ENCODE peak calls at places on chromosomes 2 and 18, in nine cellular contexts. One of them, this sample, is unnamed.

GRCh38 chr18:21291106-21291505 is 49.1 kb downstream of the GREB1L start:
- DNase-seq in tibial nerve: no peak
- DNase-seq in breast epithelium: no peak
- DNase-seq in heart left ventricle: no peak
- DNase-seq in endodermal cell: no peak
- DNase-seq in CD4-positive, alpha-beta T cell: no peak
- DNase-seq in A549: no peak
- DNase-seq in lower leg skin: no peak
- DNase-seq in sigmoid colon: no peak
- DNase-seq in this sample: no peak

GRCh38 chr2:227388537-227389011 is 825 bp upstream of the SCYGR1 start:
- DNase-seq in sigmoid colon: no peak
- DNase-seq in A549: peak
- DNase-seq in heart left ventricle: no peak
- DNase-seq in tibial nerve: no peak
- DNase-seq in breast epithelium: no peak
- DNase-seq in endodermal cell: no peak
- DNase-seq in CD4-positive, alpha-beta T cell: no peak
- DNase-seq in lower leg skin: no peak
- DNase-seq in this sample: no peak

GRCh38 chr2:138087761-138088602 is 123.7 kb downstream of the HNMT start:
- DNase-seq in CD4-positive, alpha-beta T cell: no peak
- DNase-seq in sigmoid colon: no peak
- DNase-seq in endodermal cell: no peak
- DNase-seq in heart left ventricle: no peak
- DNase-seq in breast epithelium: no peak
- DNase-seq in lower leg skin: no peak
- DNase-seq in tibial nerve: no peak
- DNase-seq in A549: no peak
- DNase-seq in this sample: no peak

GRCh38 chr18:8813621-8814020 is 108.3 kb downstream of the MTCL1 start:
- DNase-seq in heart left ventricle: no peak
- DNase-seq in lower leg skin: no peak
- DNase-seq in CD4-positive, alpha-beta T cell: no peak
- DNase-seq in sigmoid colon: no peak
- DNase-seq in breast epithelium: no peak
- DNase-seq in tibial nerve: no peak
- DNase-seq in A549: no peak
- DNase-seq in endodermal cell: no peak
- DNase-seq in this sample: no peak

GRCh38 chr2:203681978-203682377 is 24.5 kb upstream of the CD28 start:
- DNase-seq in A549: no peak
- DNase-seq in endodermal cell: no peak
- DNase-seq in breast epithelium: no peak
- DNase-seq in sigmoid colon: no peak
- DNase-seq in tibial nerve: no peak
- DNase-seq in lower leg skin: no peak
- DNase-seq in CD4-positive, alpha-beta T cell: no peak
- DNase-seq in heart left ventricle: no peak
- DNase-seq in this sample: peak

GRCh38 chr2:65369574-65369973 is 62.8 kb downstream of the SPRED2 start:
- DNase-seq in breast epithelium: no peak
- DNase-seq in heart left ventricle: no peak
- DNase-seq in tibial nerve: no peak
- DNase-seq in lower leg skin: no peak
- DNase-seq in CD4-positive, alpha-beta T cell: no peak
- DNase-seq in sigmoid colon: no peak
- DNase-seq in endodermal cell: peak
- DNase-seq in A549: no peak
- DNase-seq in this sample: no peak

GRCh38 chr2:7452110-7452851 is 535.1 kb downstream of the RNF144A start:
- DNase-seq in A549: no peak
- DNase-seq in tibial nerve: no peak
- DNase-seq in endodermal cell: no peak
- DNase-seq in sigmoid colon: no peak
- DNase-seq in breast epithelium: no peak
- DNase-seq in lower leg skin: no peak
- DNase-seq in CD4-positive, alpha-beta T cell: no peak
- DNase-seq in heart left ventricle: no peak
- DNase-seq in this sample: no peak

GRCh38 chr2:102065675-102066252 is 74.0 kb downstream of the IL1R2 start:
- DNase-seq in tibial nerve: no peak
- DNase-seq in endodermal cell: no peak
- DNase-seq in CD4-positive, alpha-beta T cell: no peak
- DNase-seq in A549: peak
- DNase-seq in sigmoid colon: peak
- DNase-seq in heart left ventricle: no peak
- DNase-seq in lower leg skin: no peak
- DNase-seq in breast epithelium: no peak
- DNase-seq in this sample: peak

GRCh38 chr2:42328148-42328833 is 32.7 kb downstream of the COX7A2L start:
- DNase-seq in lower leg skin: no peak
- DNase-seq in tibial nerve: no peak
- DNase-seq in endodermal cell: no peak
- DNase-seq in CD4-positive, alpha-beta T cell: no peak
- DNase-seq in breast epithelium: no peak
- DNase-seq in A549: peak
- DNase-seq in sigmoid colon: no peak
- DNase-seq in heart left ventricle: no peak
- DNase-seq in this sample: no peak

GRCh38 chr2:1814616-1815015 is 70.3 kb upstream of the PXDN start:
- DNase-seq in A549: no peak
- DNase-seq in heart left ventricle: no peak
- DNase-seq in breast epithelium: no peak
- DNase-seq in sigmoid colon: no peak
- DNase-seq in tibial nerve: no peak
- DNase-seq in endodermal cell: no peak
- DNase-seq in CD4-positive, alpha-beta T cell: no peak
- DNase-seq in lower leg skin: no peak
- DNase-seq in this sample: no peak

GRCh38 chr18:72541871-72542690 is 2.1 kb downstream of the CBLN2 start:
- DNase-seq in CD4-positive, alpha-beta T cell: no peak
- DNase-seq in breast epithelium: no peak
- DNase-seq in A549: no peak
- DNase-seq in heart left ventricle: no peak
- DNase-seq in sigmoid colon: no peak
- DNase-seq in tibial nerve: no peak
- DNase-seq in lower leg skin: no peak
- DNase-seq in endodermal cell: peak
- DNase-seq in this sample: peak
- TF ChIP-seq CTCF in CD4-positive, alpha-beta T cell: no peak
- TF ChIP-seq CTCF in breast epithelium: no peak
- TF ChIP-seq CTCF in A549: no peak
- TF ChIP-seq CTCF in heart left ventricle: no peak
- TF ChIP-seq CTCF in sigmoid colon: no peak
- TF ChIP-seq CTCF in tibial nerve: no peak
- TF ChIP-seq CTCF in lower leg skin: no peak
- TF ChIP-seq CTCF in endodermal cell: peak
- TF ChIP-seq CTCF in this sample: no peak

GRCh38 chr2:50606860-50607259 is 425.1 kb downstream of the NRXN1 start:
- DNase-seq in lower leg skin: no peak
- DNase-seq in endodermal cell: no peak
- DNase-seq in CD4-positive, alpha-beta T cell: no peak
- DNase-seq in breast epithelium: no peak
- DNase-seq in heart left ventricle: no peak
- DNase-seq in sigmoid colon: no peak
- DNase-seq in A549: no peak
- DNase-seq in tibial nerve: no peak
- DNase-seq in this sample: no peak
- TF ChIP-seq CTCF in lower leg skin: no peak
- TF ChIP-seq CTCF in endodermal cell: peak
- TF ChIP-seq CTCF in CD4-positive, alpha-beta T cell: no peak
- TF ChIP-seq CTCF in breast epithelium: no peak
- TF ChIP-seq CTCF in heart left ventricle: no peak
- TF ChIP-seq CTCF in sigmoid colon: no peak
- TF ChIP-seq CTCF in A549: no peak
- TF ChIP-seq CTCF in tibial nerve: peak
- TF ChIP-seq CTCF in this sample: no peak

GRCh38 chr2:222982909-222983265 is 69.1 kb upstream of the KCNE4 start:
- DNase-seq in CD4-positive, alpha-beta T cell: no peak
- DNase-seq in sigmoid colon: no peak
- DNase-seq in lower leg skin: no peak
- DNase-seq in A549: no peak
- DNase-seq in endodermal cell: no peak
- DNase-seq in heart left ventricle: no peak
- DNase-seq in breast epithelium: no peak
- DNase-seq in tibial nerve: no peak
- DNase-seq in this sample: no peak
- TF ChIP-seq CTCF in CD4-positive, alpha-beta T cell: no peak
- TF ChIP-seq CTCF in sigmoid colon: no peak
- TF ChIP-seq CTCF in lower leg skin: no peak
- TF ChIP-seq CTCF in A549: no peak
- TF ChIP-seq CTCF in endodermal cell: no peak
- TF ChIP-seq CTCF in heart left ventricle: no peak
- TF ChIP-seq CTCF in breast epithelium: no peak
- TF ChIP-seq CTCF in tibial nerve: no peak
- TF ChIP-seq CTCF in this sample: no peak

GRCh38 chr18:47036298-47036874 is 965 bp upstream of the ELOA2 start:
- DNase-seq in heart left ventricle: no peak
- DNase-seq in endodermal cell: peak
- DNase-seq in breast epithelium: no peak
- DNase-seq in CD4-positive, alpha-beta T cell: no peak
- DNase-seq in A549: peak
- DNase-seq in sigmoid colon: no peak
- DNase-seq in lower leg skin: no peak
- DNase-seq in tibial nerve: no peak
- DNase-seq in this sample: no peak
- TF ChIP-seq CTCF in heart left ventricle: peak
- TF ChIP-seq CTCF in endodermal cell: peak
- TF ChIP-seq CTCF in breast epithelium: no peak
- TF ChIP-seq CTCF in CD4-positive, alpha-beta T cell: no peak
- TF ChIP-seq CTCF in A549: peak
- TF ChIP-seq CTCF in sigmoid colon: no peak
- TF ChIP-seq CTCF in lower leg skin: no peak
- TF ChIP-seq CTCF in tibial nerve: no peak
- TF ChIP-seq CTCF in this sample: peak

DNA sequence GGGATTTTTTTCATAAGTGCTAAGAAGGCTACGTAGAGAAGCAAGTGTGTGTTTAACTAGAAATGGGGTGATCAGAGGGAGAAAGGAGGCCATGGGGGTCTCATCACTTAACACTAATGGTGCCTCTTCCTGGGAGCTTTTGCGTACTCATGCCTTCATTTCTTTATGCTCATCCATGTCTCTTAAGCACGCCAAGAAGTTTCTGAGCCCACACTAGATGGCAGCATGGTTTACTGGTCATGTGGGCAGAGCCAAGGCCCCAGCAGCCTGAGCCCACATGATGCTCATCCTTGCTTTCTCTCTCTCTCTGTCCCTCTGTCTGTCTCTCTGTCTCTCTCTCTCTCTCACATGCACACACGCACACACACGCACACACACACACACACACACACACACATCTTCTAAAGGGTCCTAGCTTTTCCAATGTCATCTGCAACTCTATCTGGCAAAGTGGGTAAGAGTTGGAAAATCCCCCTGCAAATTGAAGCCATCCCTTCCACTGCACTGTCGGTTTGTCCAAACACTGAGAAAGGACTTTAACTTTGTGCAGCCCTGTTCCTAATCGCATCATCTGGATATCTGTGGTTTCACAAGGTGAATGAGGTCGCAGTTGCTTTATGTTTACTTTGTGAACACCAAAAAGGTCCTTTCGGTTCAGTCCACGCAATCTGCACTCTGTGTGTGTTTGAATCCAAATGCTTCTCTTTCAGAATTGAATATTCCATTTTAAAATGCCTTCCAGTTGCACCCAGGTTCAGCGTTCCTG is 137.2 kb upstream of the CCDC68 start:
- DNase-seq in endodermal cell: peak
- DNase-seq in tibial nerve: peak
- DNase-seq in sigmoid colon: no peak
- DNase-seq in heart left ventricle: peak
- DNase-seq in CD4-positive, alpha-beta T cell: no peak
- DNase-seq in breast epithelium: no peak
- DNase-seq in A549: peak
- DNase-seq in lower leg skin: no peak
- DNase-seq in this sample: no peak
- TF ChIP-seq CTCF in endodermal cell: peak
- TF ChIP-seq CTCF in tibial nerve: peak
- TF ChIP-seq CTCF in sigmoid colon: peak
- TF ChIP-seq CTCF in heart left ventricle: peak
- TF ChIP-seq CTCF in CD4-positive, alpha-beta T cell: no peak
- TF ChIP-seq CTCF in breast epithelium: no peak
- TF ChIP-seq CTCF in A549: peak
- TF ChIP-seq CTCF in lower leg skin: no peak
- TF ChIP-seq CTCF in this sample: peak

DNA sequence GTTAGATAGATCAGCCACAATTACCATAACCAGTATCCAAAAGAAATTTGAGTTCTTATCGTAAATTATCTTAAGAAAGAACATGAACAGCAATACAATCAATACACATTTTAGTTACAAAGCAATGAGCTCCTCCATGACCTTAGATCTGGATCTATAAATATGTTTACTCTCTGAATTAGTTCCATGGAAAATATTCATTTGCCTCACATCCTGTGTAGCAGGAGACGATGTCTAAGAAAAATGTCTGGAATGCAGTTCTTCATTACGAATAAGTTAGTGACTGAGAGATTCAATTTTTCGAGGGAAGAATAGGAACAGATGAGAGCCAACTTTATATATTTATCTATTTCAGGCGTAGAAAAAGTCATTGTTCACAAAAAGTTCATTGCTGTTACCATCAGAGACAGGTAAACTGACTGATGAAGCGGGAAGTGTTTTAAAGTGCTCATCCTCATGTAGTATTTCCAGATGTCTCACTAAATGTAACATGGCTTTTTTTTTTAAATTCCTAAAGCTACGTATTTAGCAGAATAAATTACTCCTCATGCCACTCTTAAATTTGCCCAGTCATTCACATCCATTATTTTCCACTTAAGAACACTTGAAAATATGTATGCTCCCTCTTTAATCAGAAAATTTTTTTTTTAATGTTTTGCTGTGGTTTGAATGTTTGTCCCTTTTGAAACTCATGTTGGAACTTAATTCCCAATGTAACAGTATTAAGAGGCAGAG is 106.5 kb upstream of the SCN1A start:
- DNase-seq in lower leg skin: no peak
- DNase-seq in heart left ventricle: no peak
- DNase-seq in CD4-positive, alpha-beta T cell: no peak
- DNase-seq in sigmoid colon: no peak
- DNase-seq in tibial nerve: no peak
- DNase-seq in endodermal cell: no peak
- DNase-seq in breast epithelium: no peak
- DNase-seq in A549: no peak
- DNase-seq in this sample: no peak
- TF ChIP-seq CTCF in lower leg skin: no peak
- TF ChIP-seq CTCF in heart left ventricle: no peak
- TF ChIP-seq CTCF in CD4-positive, alpha-beta T cell: no peak
- TF ChIP-seq CTCF in sigmoid colon: no peak
- TF ChIP-seq CTCF in tibial nerve: no peak
- TF ChIP-seq CTCF in endodermal cell: no peak
- TF ChIP-seq CTCF in breast epithelium: no peak
- TF ChIP-seq CTCF in A549: no peak
- TF ChIP-seq CTCF in this sample: no peak

This sample was measured in psoas muscle.